ENCODE peak calls at places on chromosome 11, in eight cellular contexts. B is BE2C; O is brain microvascular endothelial cell; T is cardiac muscle cell; N is colonic mucosa; S is heart left ventricle; K is CD8-positive, alpha-beta memory T cell; W is HCT116. X is an unnamed sample. For H3K36me3, the result is how much of the 10 kb centered on the place peaks cover.

GRCh38 chr11:109197656-109198055 is 224.3 kb upstream of the C11orf87 start:
- DNase-seq in B (no peak), O (peak), T (no peak), N (no peak), S (no peak), K (no peak), W (no peak), X (peak)

GRCh38 chr11:70268526-70268925 is 2.0 kb upstream of the PPFIA1 start:
- DNase-seq in B (no peak), O (no peak), T (no peak), N (no peak), S (no peak), K (no peak), W (no peak), X (no peak)

GRCh38 chr11:75077316-75077715 is 19.4 kb downstream of the OR2AT4 start:
- DNase-seq in B (no peak), O (peak), T (no peak), N (no peak), S (no peak), K (no peak), W (no peak), X (peak)

GRCh38 chr11:47189100-47189834 is 3.0 kb upstream of the PACSIN3 start:
- DNase-seq in B (no peak), O (peak), T (peak), N (no peak), S (no peak), K (no peak), W (no peak), X (peak)

GRCh38 chr11:135075740-135076139 is 663.7 kb upstream of the B3GAT1 start:
- DNase-seq in B (peak), O (peak), T (peak), N (peak), S (no peak), K (peak), W (peak), X (peak)

GRCh38 chr11:75428301-75428724 is 4.7 kb downstream of the KLHL35 start:
- DNase-seq in B (peak), O (peak), T (peak), N (peak), S (peak), K (peak), W (no peak), X (peak)

GRCh38 chr11:36631704-36632287 is 33.8 kb upstream of the RAG2 start:
- DNase-seq in B (no peak), O (no peak), T (no peak), N (no peak), S (no peak), K (no peak), W (no peak), X (no peak)

GRCh38 chr11:64428685-64429084 is 69.7 kb downstream of the RPS6KA4 start:
- DNase-seq in B (no peak), O (no peak), T (no peak), N (no peak), S (no peak), K (no peak), W (no peak), X (no peak)

GRCh38 chr11:62061356-62062222 is 62.2 kb upstream of the INCENP start:
- DNase-seq in B (no peak), O (no peak), T (no peak), N (no peak), S (no peak), K (no peak), W (no peak), X (peak)

GRCh38 chr11:73246303-73246702 is 25.8 kb upstream of the P2RY6 start:
- DNase-seq in B (no peak), O (no peak), T (no peak), N (no peak), S (no peak), K (no peak), W (no peak), X (no peak)

GRCh38 chr11:110128161-110128560 is 35.0 kb downstream of the ZC3H12C start:
- DNase-seq in B (no peak), O (peak), T (no peak), N (no peak), S (no peak), K (no peak), W (no peak), X (no peak)

GRCh38 chr11:8732748-8733241 is 50.2 kb downstream of the RPL27A start:
- DNase-seq in B (no peak), O (peak), T (no peak), N (no peak), S (peak), K (no peak), W (no peak), X (peak)

GRCh38 chr11:15903246-15903645 is 453.1 kb downstream of the SOX6 start:
- DNase-seq in B (peak), O (no peak), T (no peak), N (no peak), S (no peak), K (no peak), W (no peak), X (peak)

GRCh38 chr11:73040046-73040445 is 102.1 kb downstream of the FCHSD2 start:
- DNase-seq in B (no peak), O (no peak), T (no peak), N (no peak), S (no peak), K (no peak), W (no peak), X (no peak)

GRCh38 chr11:105152556-105152955 is 13.0 kb upstream of the CARD18 start:
- DNase-seq in B (no peak), O (no peak), T (no peak), N (no peak), S (no peak), K (no peak), W (no peak), X (no peak)

GRCh38 chr11:29018631-29019030 is 910.4 kb downstream of the METTL15 start:
- DNase-seq in B (no peak), O (peak), T (no peak), N (no peak), S (no peak), K (no peak), W (no peak), X (peak)

DNA sequence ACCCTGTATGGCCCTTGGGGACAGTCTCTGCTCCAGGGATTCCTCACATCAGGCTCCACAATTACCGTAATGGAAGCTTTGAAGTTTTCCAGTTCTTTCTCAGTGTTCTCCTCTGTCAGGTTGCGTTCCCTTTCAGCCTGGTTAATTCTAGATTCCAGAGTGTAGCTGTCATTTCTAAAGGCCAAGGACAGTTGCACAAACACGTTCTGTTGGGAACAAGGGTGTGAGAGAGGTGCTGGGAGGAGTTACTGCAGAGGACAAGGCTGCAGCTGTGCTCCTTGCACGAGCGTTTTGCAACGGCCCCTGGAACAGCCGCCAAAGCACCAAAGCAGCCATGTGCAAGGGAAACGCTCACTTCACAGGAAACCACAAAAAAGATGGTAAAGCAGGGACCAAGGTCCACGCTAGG is 35.9 kb upstream of the LYVE1 start:
- DNase-seq in B (no peak), O (no peak), T (no peak), N (peak), S (no peak), K (no peak), W (no peak), X (peak)
- H3K4me3 ChIP-seq in B (no peak), O (no peak), T (no peak), N (no peak), S (no peak), K (no peak), W (no peak), X (no peak)

DNA sequence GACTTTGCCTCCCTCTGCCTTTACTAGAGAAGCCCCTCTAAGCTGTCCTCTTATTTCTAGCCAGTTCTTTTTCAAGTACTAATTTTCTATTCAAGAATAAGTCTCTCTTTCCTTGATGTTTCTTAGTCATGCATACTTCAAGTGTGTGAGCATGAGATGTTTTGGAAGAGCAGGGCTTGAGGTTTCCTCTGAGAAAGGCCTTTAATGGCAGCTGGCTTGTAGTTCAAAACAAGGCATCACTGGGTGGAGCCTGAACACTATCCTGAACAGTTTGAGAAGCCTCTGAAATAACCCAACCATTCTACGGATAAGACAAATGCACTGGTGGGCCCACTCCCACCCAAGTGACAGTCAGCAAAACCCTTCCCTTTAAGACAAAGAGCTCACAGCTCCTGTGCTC is 37.6 kb downstream of the CLDN25 start:
- DNase-seq in B (no peak), O (no peak), T (no peak), N (no peak), S (no peak), K (no peak), W (no peak), X (no peak)
- H3K36me3 ChIP-seq in B (under half), O (under half), T (half or more), N (under half), S (under half), K (under half), W (under half), X (under half)

GRCh38 chr11:2298795-2299747 is 2.6 kb downstream of the C11orf21 start:
- DNase-seq in B (peak), O (no peak), T (peak), N (peak), S (peak), K (no peak), W (no peak), X (peak)
- H3K4me3 ChIP-seq in B (no peak), O (no peak), T (no peak), N (no peak), S (no peak), K (no peak), W (no peak), X (no peak)

DNA sequence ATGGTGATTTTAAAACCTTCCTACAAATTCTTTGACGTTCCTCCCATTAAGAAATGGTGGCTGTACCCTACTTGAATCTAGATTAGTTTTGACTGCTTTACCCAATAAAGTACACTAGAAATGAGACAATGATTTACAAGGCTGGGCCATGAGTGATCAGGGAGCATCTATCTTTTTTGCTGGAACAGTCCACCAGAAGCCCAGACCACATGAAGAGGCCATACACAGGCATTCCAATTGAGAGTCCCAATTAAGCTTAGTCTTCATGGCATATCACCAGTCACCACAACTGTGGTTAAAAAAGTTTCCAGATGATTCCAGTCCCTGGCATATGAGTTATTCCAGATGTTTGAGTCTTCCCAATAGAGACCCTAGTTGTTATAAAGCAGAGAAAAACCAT is 39.5 kb downstream of the FAM76B start:
- DNase-seq in B (no peak), O (no peak), T (no peak), N (no peak), S (no peak), K (no peak), W (no peak), X (no peak)
- H3K36me3 ChIP-seq in B (under half), O (under half), T (under half), N (under half), S (under half), K (under half), W (under half), X (under half)

DNA sequence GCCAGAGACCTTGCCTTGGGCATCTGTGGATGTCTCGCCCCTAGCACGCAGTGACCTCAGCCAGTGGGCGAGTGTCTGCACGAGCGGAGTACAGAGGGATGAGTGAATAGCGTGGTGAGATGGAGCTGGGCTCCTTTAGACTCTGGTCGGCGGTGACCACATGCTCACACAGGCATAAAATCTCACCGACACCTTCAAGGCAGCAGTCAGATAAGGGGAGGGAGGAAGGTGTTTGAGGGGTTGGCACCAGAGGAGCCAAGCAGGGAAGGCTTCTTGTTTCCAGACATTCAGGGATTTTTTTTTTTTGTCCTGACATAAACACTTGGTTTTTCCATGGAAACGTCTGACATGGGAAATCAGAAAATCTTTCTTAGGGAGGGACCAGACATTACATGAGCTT is 35.8 kb downstream of the GRIK4 start:
- DNase-seq in B (no peak), O (no peak), T (no peak), N (no peak), S (no peak), K (no peak), W (no peak), X (peak)
- H3K4me3 ChIP-seq in B (peak), O (no peak), T (no peak), N (no peak), S (no peak), K (no peak), W (no peak), X (no peak)

X was measured in bronchial epithelial cell.